ENCODE peak calls at places on chromosomes 12 and 14, in five cellular contexts. X, P, V, Z and U are unnamed samples.

GRCh38 chr12:64946132-64946829 is 121.8 kb downstream of the TBC1D30 start:
- DNase-seq in X (peak; percentile 97), P (no peak), V (no peak), Z (no peak), U (no peak)

GRCh38 chr12:57754411-57755193 is at the start of gene MARCHF9:
- DNase-seq in X (no peak), P (no peak), V (no peak), Z (peak; percentile 86), U (peak; percentile 56)

GRCh38 chr12:53670966-53671365 is 4.9 kb downstream of the ATP5MC2 start:
- DNase-seq in X (no peak), P (no peak), V (no peak), Z (no peak), U (no peak)

GRCh38 chr12:130367003-130367402 is 29.3 kb downstream of the PIWIL1 start:
- DNase-seq in X (no peak), P (no peak), V (no peak), Z (no peak), U (no peak)

GRCh38 chr14:68441532-68441931 is 351.3 kb downstream of the ZFP36L1 start:
- DNase-seq in X (no peak), P (no peak), V (no peak), Z (no peak), U (no peak)

GRCh38 chr12:88242161-88242925 is 100.2 kb downstream of the TMTC3 start:
- DNase-seq in X (peak; percentile 89), P (peak; percentile 31), V (no peak), Z (no peak), U (no peak)

GRCh38 chr14:33800735-33801163 is 150.1 kb downstream of the EGLN3 start:
- DNase-seq in X (no peak), P (no peak), V (no peak), Z (no peak), U (no peak)

GRCh38 chr14:81401420-81402122 is 1.4 kb upstream of the STON2 start:
- DNase-seq in X (no peak), P (peak; percentile 22), V (no peak), Z (no peak), U (peak; percentile 72)

GRCh38 chr12:55729592-55730446 is 1.0 kb upstream of the CD63 start:
- DNase-seq in X (peak; percentile 88), P (peak; percentile 98), V (no peak), Z (peak; percentile 77), U (peak; percentile 95)

GRCh38 chr12:29566441-29566840 is 69.0 kb upstream of the OVCH1 start:
- DNase-seq in X (no peak), P (no peak), V (no peak), Z (no peak), U (no peak)

GRCh38 chr12:5576011-5576410 is 144.1 kb downstream of the NTF3 start:
- DNase-seq in X (no peak), P (no peak), V (no peak), Z (no peak), U (no peak)

GRCh38 chr12:25155031-25155576 is 39.9 kb downstream of the DNAI7 start:
- DNase-seq in X (peak; percentile 43), P (peak; percentile 36), V (peak; percentile 57), Z (peak; percentile 8), U (peak; percentile 65)

GRCh38 chr12:95318071-95318545 is 100.5 kb downstream of the VEZT start:
- DNase-seq in X (no peak), P (peak; percentile 59), V (no peak), Z (no peak), U (no peak)

GRCh38 chr12:118371354-118372282 is 1.1 kb downstream of the TAOK3 start:
- DNase-seq in X (peak; percentile 23), P (peak; percentile 16), V (no peak), Z (no peak), U (peak; percentile 65)

GRCh38 chr14:58313699-58314098 is 15.3 kb downstream of the ARID4A start:
- DNase-seq in X (no peak), P (no peak), V (no peak), Z (no peak), U (no peak)

GRCh38 chr14:58315606-58316005 is 17.3 kb downstream of the ARID4A start:
- DNase-seq in X (no peak), P (no peak), V (no peak), Z (no peak), U (no peak)
- TF ChIP-seq MAX in X (no peak), P (no peak), V (no peak), Z (no peak), U (no peak)

GRCh38 chr14:35140718-35141581 is 18.6 kb downstream of the PRORP start:
- DNase-seq in X (peak; percentile 51), P (no peak), V (no peak), Z (no peak), U (peak; percentile 32)
- H3K4me3 ChIP-seq in X (no peak overlapping the region), P (no peak overlapping the region), V (no peak overlapping the region), Z (no peak overlapping the region), U (no peak overlapping the region)

GRCh38 chr12:123934829-123935228 is 37.8 kb downstream of the CCDC92 start:
- DNase-seq in X (no peak), P (no peak), V (no peak), Z (peak; percentile 29), U (peak; percentile 94)
- TF ChIP-seq MYC in X (no peak), P (no peak), V (no peak), Z (no peak), U (peak; percentile 88)

GRCh38 chr12:45703942-45704341 is 25.6 kb upstream of the ARID2 start:
- DNase-seq in X (no peak), P (no peak), V (no peak), Z (no peak), U (no peak)
- TF ChIP-seq MAX in X (no peak), P (no peak), V (no peak), Z (no peak), U (no peak)

GRCh38 chr12:50689437-50689836 is 74.5 kb upstream of the ATF1 start:
- DNase-seq in X (no peak), P (no peak), V (no peak), Z (no peak), U (no peak)
- H3K4me3 ChIP-seq in X (no peak overlapping the region), P (no peak overlapping the region), V (no peak overlapping the region), Z (no peak overlapping the region), U (no peak overlapping the region)

DNA sequence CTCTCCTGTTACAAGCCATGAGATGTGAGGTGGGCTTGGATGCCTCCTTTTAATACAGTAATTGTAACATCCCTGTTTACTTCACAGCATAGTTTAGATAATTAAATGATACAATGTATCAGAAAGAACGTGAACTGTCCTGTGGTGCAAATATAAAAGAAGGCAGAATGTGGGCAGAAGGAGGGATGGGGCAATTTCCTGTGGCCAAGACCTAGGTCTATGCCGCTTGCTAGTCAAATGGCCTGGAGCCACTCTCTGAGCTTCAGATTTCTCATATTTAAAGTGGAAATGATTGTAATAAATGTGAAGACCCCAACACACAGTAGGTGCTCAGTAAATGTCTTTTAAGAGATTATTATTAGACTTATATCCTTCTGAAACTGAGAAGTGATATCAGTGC is 23.9 kb upstream of the EVL start:
- DNase-seq in X (no peak), P (no peak), V (no peak), Z (no peak), U (peak; percentile 88)
- TF ChIP-seq MYC in X (no peak), P (no peak), V (no peak), Z (no peak), U (peak; percentile 22)

GRCh38 chr12:42144174-42144423 is 575 bp downstream of the GXYLT1 start:
- DNase-seq in X (no peak), P (no peak), V (no peak), Z (peak; percentile 20), U (peak; percentile 52)

GRCh38 chr12:42145552-42146215 is 1.0 kb upstream of the GXYLT1 start:
- DNase-seq in X (peak; percentile 6), P (no peak), V (no peak), Z (peak; percentile 21), U (peak; percentile 52)

GRCh38 chr12:42145197-42145549 is 499 bp upstream of the GXYLT1 start:
- DNase-seq in X (no peak), P (no peak), V (no peak), Z (no peak), U (no peak)

GRCh38 chr12:42143401-42144173 is 1.1 kb downstream of the GXYLT1 start:
- DNase-seq in X (peak; percentile 54), P (no peak), V (no peak), Z (no peak), U (peak; percentile 52)

DNA sequence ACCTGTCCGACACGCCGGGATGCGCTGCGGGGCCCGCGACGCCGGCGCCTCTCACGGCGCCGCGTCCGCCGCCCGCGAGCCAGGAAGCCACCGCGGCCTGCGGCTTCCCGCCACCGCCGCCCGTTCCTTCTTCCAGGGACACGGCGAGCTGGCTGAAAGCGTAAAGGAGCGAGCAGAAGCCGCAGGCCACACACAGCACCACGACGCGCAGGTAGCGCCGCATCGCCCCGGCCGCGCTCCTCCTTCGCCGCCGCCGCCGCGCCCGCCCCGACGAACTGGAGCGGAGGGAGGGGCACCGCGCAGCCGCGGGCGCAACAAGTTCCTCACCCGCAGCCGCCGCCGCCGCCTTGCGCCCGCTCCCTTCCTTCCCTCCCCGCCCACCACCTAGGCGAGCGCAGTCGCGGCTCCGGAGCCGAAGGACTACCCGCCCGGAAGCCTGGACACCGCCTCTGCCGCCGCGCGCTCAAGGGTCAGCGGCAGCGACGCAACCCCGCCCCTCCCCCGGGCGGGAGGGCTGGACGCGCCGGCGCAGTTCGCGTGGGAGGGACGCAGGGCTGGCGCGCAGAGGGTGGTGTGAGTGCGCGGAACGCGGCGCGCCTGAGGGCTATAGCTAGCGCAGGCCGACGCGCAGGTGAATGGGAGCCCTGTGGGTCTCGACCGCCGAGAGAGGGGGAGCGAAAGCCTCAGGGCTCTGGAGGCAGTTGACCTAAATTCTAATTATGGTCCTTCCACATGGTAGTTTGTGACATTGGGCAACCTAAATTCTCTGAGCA is at the start of gene GXYLT1:
- DNase-seq in X (peak; percentile 95), P (peak; percentile 78), V (peak; percentile 79), Z (peak; percentile 92), U (peak; percentile 98)
- TF ChIP-seq MAX in X (no peak), P (peak; percentile 89), V (peak; percentile 65), Z (peak; percentile 88), U (peak; percentile 81)

DNA sequence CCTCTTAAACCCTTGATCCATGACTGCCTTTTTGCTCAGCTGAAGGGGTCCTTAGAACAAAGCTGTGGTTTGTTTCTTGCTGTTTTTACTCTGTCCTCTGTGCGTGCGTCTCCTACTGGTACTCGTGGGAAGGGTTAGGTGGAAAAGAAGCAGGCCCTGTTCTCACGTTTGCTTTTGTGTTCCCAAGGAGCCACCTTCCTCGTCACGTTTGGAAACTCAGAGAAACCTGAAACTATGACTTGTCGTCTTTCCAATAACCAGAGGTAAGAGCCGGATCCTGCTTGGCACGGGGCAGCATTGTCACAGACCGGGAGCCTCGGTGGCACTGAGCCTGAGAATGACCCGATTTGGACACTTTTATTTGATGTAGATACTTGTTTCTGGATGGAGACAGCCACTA is 13.1 kb downstream of the ZFYVE21 start:
- DNase-seq in X (no peak), P (no peak), V (no peak), Z (no peak), U (no peak)
- H3K4me3 ChIP-seq in X (no peak overlapping the region), P (no peak overlapping the region), V (no peak overlapping the region), Z (no peak overlapping the region), U (no peak overlapping the region)